ENCODE peak calls at places on chromosomes 16 and 17, in five cellular contexts. P is HEK293T, L is K562, M is HepG2, C is SK-N-SH. Q is an unnamed sample.
A peak's percentile ranks its signal among the peaks of the same experiment; 100 is the strongest.

GRCh38 chr16:77223184-77223583 is 24.0 kb downstream of the SYCE1L start:
- DNase-seq in L (peak; percentile 48), C (peak; percentile 35), M (no peak), P (peak; percentile 58), Q (no peak)

GRCh38 chr17:5694507-5694906 is 110.2 kb upstream of the NLRP1 start:
- DNase-seq in C (no peak), L (peak; percentile 21), M (no peak), P (peak; percentile 51), Q (no peak)

GRCh38 chr17:82710499-82711232 is 5.8 kb upstream of the FN3KRP start:
- DNase-seq in P (no peak), M (no peak), L (peak; percentile 27), C (peak; percentile 50), Q (no peak)

GRCh38 chr16:48350716-48351115 is 34.5 kb downstream of the SIAH1 start:
- DNase-seq in C (no peak), M (no peak), L (no peak), P (no peak), Q (no peak)

GRCh38 chr16:46920402-46921068 is 36.4 kb downstream of the GPT2 start:
- DNase-seq in P (no peak), C (no peak), L (no peak), M (peak; percentile 35), Q (no peak)

GRCh38 chr17:69501591-69502468 is 87.3 kb downstream of the MAP2K6 start:
- DNase-seq in L (no peak), M (peak; percentile 78), C (no peak), P (peak; percentile 14), Q (no peak)

GRCh38 chr17:32283745-32284207 is 18.1 kb downstream of the RHBDL3 start:
- DNase-seq in P (no peak), M (no peak), L (no peak), C (no peak), Q (no peak)

GRCh38 chr17:51948128-51948527 is 210.4 kb downstream of the CA10 start:
- DNase-seq in C (no peak), L (no peak), M (no peak), P (no peak), Q (no peak)

GRCh38 chr17:72457712-72458111 is 336.9 kb downstream of the SOX9 start:
- DNase-seq in M (no peak), P (no peak), L (no peak), C (no peak), Q (no peak)

GRCh38 chr17:63961355-63962207 is 11.1 kb downstream of the SCN4A start:
- DNase-seq in P (peak; percentile 98), C (peak; percentile 79), M (peak; percentile 68), L (peak; percentile 98), Q (no peak)

GRCh38 chr16:61892531-61892930 is 143.7 kb downstream of the CDH8 start:
- DNase-seq in C (no peak), L (no peak), P (no peak), M (no peak), Q (no peak)

GRCh38 chr16:50480206-50480605 is 68.0 kb upstream of the NKD1 start:
- DNase-seq in P (no peak), C (no peak), L (no peak), M (no peak), Q (no peak)

GRCh38 chr16:54370653-54371052 is 84.1 kb upstream of the IRX3 start:
- DNase-seq in M (no peak), P (no peak), L (peak; percentile 34), C (no peak), Q (no peak)

DNA sequence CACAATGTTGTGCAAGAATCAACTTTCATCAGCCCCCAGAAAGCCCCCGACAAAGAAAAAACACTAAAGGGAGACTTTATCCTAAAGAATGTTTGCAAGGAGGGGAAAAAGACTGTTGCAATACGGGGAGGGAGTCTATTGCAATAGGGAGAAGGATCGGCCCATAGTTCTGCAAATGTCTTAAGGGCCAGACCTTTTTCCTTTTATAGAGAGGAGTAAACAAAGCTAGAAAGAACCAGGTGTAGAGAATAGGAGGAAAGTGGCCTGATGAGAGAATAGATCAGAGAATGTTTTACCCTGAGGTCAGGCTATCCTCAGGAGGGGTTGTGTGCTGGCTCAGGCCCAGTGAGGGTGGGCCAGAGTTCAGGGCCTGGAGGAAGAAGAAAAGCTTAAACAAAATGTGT is 8.7 kb upstream of the CAVIN1 start:
- DNase-seq in C (no peak), M (no peak), L (no peak), P (no peak), Q (no peak)
- TF ChIP-seq FOXM1 in C (no peak), M (no peak), L (no peak), P (no peak), Q (no peak)

GRCh38 chr17:30225919-30226553 is 9.5 kb downstream of the SLC6A4 start:
- DNase-seq in P (no peak), M (peak; percentile 96), C (no peak), L (no peak), Q (no peak)

GRCh38 chr17:30225112-30225511 is 10.4 kb downstream of the SLC6A4 start:
- DNase-seq in M (peak; percentile 10), L (no peak), P (no peak), C (no peak), Q (no peak)

GRCh38 chr17:30226878-30227277 is 8.6 kb downstream of the SLC6A4 start:
- DNase-seq in M (peak; percentile 34), P (no peak), C (no peak), L (no peak), Q (no peak)

GRCh38 chr17:30222741-30223175 is 12.7 kb downstream of the SLC6A4 start:
- DNase-seq in M (peak; percentile 67), P (no peak), C (no peak), L (no peak), Q (no peak)

DNA sequence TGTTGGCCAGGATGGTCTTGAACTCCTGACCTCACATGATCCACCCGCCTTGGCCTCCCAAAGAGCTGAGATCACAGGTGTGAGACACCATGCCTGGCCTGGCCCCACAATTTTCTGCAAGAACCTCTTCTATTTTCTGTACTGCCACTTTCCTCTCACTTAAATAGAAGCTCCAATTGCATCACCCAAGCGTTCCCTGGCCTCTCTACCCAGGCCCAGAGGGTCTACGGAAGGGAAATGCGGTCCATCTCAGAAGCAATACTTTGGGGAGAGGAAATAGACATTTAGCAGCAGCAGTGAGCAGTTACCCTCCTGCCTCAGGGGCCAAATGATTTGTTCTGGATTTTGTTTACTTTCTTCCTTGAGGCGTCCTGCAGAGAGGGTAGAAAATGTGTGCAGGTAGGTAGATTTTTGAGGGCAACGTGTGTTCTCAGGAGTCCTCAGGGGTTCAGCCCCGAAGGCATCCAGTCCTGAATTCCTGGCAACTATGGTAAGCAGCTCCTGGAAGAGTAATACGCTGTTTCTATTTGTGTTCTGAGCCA is 11.0 kb downstream of the SLC6A4 start:
- DNase-seq in M (no peak), P (no peak), L (no peak), C (no peak), Q (no peak)
- TF ChIP-seq FOXM1 in M (no peak), P (no peak), L (no peak), C (no peak), Q (no peak)

DNA sequence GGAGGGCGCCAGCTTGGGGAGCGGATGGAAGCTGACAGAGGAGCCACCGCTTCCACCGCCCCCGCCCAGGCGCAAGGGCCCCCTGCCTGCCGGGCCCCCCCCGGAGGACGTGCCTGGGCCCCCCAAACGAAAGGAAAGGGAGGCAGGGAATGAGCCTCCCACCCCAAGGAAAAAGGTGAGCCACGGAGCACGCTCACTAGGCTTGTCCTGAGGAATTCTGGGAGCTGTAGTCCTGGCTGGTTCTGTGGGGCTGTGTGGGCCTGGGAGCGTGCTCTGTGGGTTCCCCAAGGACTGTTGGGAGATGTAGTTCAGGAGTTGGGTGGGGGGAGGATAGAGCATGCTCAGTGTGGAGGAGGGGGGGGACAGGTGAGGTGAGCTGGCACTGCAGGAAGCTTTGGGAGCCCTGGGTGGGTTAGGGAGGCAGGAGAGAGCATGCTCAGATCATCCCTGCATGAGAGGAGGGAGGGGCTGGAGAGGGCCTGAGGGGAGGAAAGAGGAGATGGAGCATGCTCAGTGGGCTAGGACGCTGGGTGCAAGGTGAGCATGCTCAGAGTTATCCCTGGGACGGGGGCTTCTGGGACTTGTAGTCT is 4.5 kb downstream of the FBXL19 start:
- DNase-seq in L (peak; percentile 70), P (peak; percentile 81), M (peak; percentile 61), C (peak; percentile 95), Q (peak; percentile 35)
- TF ChIP-seq FOXM1 in L (no peak), P (no peak), M (no peak), C (no peak), Q (no peak)

DNA sequence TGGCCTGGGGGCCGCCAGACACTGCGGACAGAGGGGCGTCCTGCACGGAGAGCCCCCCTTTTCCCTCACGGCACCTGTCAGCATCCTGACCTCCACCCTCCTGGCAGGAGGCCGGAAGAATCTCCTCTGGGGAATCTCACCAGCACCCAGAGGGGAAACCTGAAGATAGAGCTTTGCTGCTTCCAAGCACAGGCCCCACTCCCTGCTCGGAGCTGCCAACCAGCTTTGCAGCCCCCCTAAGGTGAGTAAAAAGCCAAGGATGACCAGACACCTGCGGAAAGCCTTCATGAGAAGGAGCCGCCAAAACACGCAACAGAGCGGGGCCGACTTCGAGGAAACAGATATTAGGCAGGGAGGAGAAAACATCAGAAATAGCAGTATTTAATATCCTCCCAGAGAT is 3.4 kb upstream of the RBFOX3 start:
- DNase-seq in L (no peak), M (no peak), C (no peak), P (no peak), Q (no peak)
- TF ChIP-seq FOXM1 in L (no peak), M (no peak), C (no peak), P (no peak), Q (no peak)

GRCh38 chr17:36082062-36082461 is 7.9 kb downstream of the CCL3 start:
- DNase-seq in C (no peak), P (no peak), M (no peak), L (no peak), Q (peak; percentile 52)

GRCh38 chr17:36089888-36090836 is at the start of gene CCL3:
- DNase-seq in M (no peak), P (no peak), L (no peak), C (no peak), Q (peak; percentile 99)

GRCh38 chr17:36088559-36089376 is 1.2 kb downstream of the CCL3 start:
- DNase-seq in C (no peak), M (no peak), L (no peak), P (no peak), Q (no peak)

DNA sequence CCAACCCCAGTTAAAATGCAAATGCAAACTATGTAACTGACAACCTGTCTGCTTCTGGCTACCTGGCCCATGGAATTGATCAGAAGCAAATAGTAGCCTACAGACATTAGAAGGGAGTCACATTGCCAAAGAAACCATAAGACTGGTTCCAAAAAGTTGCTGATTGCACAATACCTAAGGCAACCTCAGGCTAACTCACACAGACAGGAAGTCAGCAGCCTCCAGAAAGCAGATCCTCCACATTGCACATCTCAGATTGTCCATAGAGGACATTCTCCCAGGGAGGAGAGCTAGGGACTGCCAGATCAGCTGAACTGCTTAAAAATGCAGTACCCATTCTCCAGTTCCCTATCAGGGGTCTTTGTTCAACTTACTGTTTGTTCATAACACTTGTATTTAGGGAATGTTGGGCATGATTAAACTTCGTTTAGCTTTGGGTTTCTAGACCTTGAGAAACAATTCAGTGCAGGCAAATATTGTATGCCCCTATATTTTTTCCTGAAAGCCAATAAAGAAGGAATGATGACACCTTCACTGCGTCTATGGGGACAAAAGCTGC is 4.2 kb downstream of the CCL3 start:
- DNase-seq in M (no peak), P (no peak), C (no peak), L (no peak), Q (no peak)
- TF ChIP-seq FOXM1 in M (no peak), P (no peak), C (no peak), L (no peak), Q (no peak)

DNA sequence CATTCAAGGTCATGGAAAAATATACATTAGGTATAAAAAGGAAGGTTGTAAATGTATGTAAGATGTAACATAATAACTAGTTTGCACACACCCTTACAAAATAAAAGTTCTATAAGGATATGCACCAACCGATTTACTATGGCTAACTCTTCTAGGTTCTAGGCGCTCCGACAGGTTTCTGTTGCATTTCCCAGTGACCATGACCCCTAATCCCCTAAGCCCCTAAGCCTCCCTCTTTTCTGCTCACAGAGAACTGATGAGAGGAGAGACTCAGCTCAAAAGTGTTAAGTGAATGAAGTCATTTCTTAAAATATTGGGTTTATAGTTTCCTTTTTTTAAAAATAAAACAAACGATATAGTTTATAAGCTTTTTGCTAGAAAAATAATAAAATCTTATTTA is 30.0 kb upstream of the HEATR6 start:
- DNase-seq in P (no peak), L (peak; percentile 0), M (no peak), C (no peak), Q (no peak)
- TF ChIP-seq FOXM1 in P (no peak), L (no peak), M (no peak), C (no peak), Q (no peak)